ENCODE peak calls at places on chromosomes 12 and 14, in seven cellular contexts. One of them, this sample, is unnamed.
A peak's percentile ranks its signal among the peaks of the same experiment; 100 is the strongest.

GRCh38 chr12:128852026-128852725 is 1.1 kb upstream of the GLT1D1 start:
- DNase-seq in H9: no peak
- DNase-seq in stomach: no peak
- DNase-seq in CD4-positive, alpha-beta T cell: no peak
- DNase-seq in astrocyte: no peak
- DNase-seq in upper lobe of right lung: no peak
- DNase-seq in AG09309: no peak
- DNase-seq in this sample: no peak

GRCh38 chr14:63478024-63478423 is 65.2 kb downstream of the PPP2R5E start:
- DNase-seq in H9: no peak
- DNase-seq in astrocyte: no peak
- DNase-seq in upper lobe of right lung: no peak
- DNase-seq in CD4-positive, alpha-beta T cell: no peak
- DNase-seq in stomach: no peak
- DNase-seq in AG09309: no peak
- DNase-seq in this sample: peak; percentile 64

GRCh38 chr12:49902399-49903350 is 1.0 kb downstream of the FAIM2 start:
- DNase-seq in astrocyte: no peak
- DNase-seq in CD4-positive, alpha-beta T cell: no peak
- DNase-seq in upper lobe of right lung: no peak
- DNase-seq in H9: peak; percentile 92
- DNase-seq in stomach: no peak
- DNase-seq in AG09309: no peak
- DNase-seq in this sample: no peak

GRCh38 chr14:67162390-67162789 is 26.9 kb upstream of the GARIN2 start:
- DNase-seq in astrocyte: no peak
- DNase-seq in CD4-positive, alpha-beta T cell: no peak
- DNase-seq in stomach: no peak
- DNase-seq in upper lobe of right lung: no peak
- DNase-seq in H9: no peak
- DNase-seq in AG09309: no peak
- DNase-seq in this sample: no peak

GRCh38 chr14:58812050-58812690 is 174.4 kb downstream of the DACT1 start:
- DNase-seq in stomach: no peak
- DNase-seq in AG09309: no peak
- DNase-seq in astrocyte: no peak
- DNase-seq in CD4-positive, alpha-beta T cell: no peak
- DNase-seq in H9: no peak
- DNase-seq in upper lobe of right lung: no peak
- DNase-seq in this sample: peak; percentile 33

GRCh38 chr12:25089738-25090137 is 105.2 kb downstream of the DNAI7 start:
- DNase-seq in stomach: peak; percentile 41
- DNase-seq in H9: no peak
- DNase-seq in upper lobe of right lung: no peak
- DNase-seq in AG09309: no peak
- DNase-seq in astrocyte: peak; percentile 10
- DNase-seq in CD4-positive, alpha-beta T cell: no peak
- DNase-seq in this sample: no peak

GRCh38 chr14:101022916-101023435 is 119.5 kb upstream of the RTL1 start:
- DNase-seq in upper lobe of right lung: peak; percentile 21
- DNase-seq in CD4-positive, alpha-beta T cell: no peak
- DNase-seq in AG09309: no peak
- DNase-seq in stomach: peak; percentile 9
- DNase-seq in astrocyte: no peak
- DNase-seq in H9: no peak
- DNase-seq in this sample: no peak

GRCh38 chr12:111298583-111299436 is 70.1 kb downstream of the PHETA1 start:
- DNase-seq in AG09309: no peak
- DNase-seq in stomach: peak; percentile 34
- DNase-seq in upper lobe of right lung: no peak
- DNase-seq in H9: peak; percentile 88
- DNase-seq in CD4-positive, alpha-beta T cell: peak; percentile 36
- DNase-seq in astrocyte: peak; percentile 15
- DNase-seq in this sample: peak; percentile 81

DNA sequence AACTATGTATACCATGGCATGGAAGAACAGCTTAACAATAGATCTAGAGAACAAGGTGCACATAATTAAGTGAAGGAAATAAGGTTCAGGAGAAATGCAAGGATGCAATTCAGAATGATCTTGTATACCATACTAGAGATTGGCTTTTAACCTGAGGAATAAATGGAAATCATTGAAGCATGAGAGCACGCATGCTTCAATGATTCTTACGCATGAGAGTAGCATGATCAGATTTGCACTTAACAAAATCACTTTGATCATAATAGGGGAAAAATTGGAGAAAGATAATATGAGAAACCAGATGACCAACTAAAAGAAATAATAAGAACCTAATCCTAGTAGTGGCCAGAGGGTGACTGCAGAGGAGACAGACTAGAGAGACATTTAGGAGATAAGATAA is 133.3 kb upstream of the FSCB start:
- DNase-seq in stomach: no peak
- DNase-seq in CD4-positive, alpha-beta T cell: no peak
- DNase-seq in upper lobe of right lung: no peak
- DNase-seq in AG09309: no peak
- DNase-seq in astrocyte: no peak
- DNase-seq in H9: no peak
- DNase-seq in this sample: no peak
- TF ChIP-seq CTCF in stomach: no peak
- TF ChIP-seq CTCF in CD4-positive, alpha-beta T cell: no peak
- TF ChIP-seq CTCF in upper lobe of right lung: no peak
- TF ChIP-seq CTCF in AG09309: no peak
- TF ChIP-seq CTCF in astrocyte: no peak
- TF ChIP-seq CTCF in H9: no peak
- TF ChIP-seq CTCF in this sample: no peak

GRCh38 chr12:95623554-95624170 is 72.4 kb upstream of the USP44 start:
- DNase-seq in stomach: peak; percentile 79
- DNase-seq in CD4-positive, alpha-beta T cell: peak; percentile 10
- DNase-seq in upper lobe of right lung: peak; percentile 89
- DNase-seq in AG09309: peak; percentile 90
- DNase-seq in astrocyte: peak; percentile 80
- DNase-seq in H9: peak; percentile 96
- DNase-seq in this sample: peak; percentile 45
- TF ChIP-seq CTCF in stomach: peak; percentile 72
- TF ChIP-seq CTCF in CD4-positive, alpha-beta T cell: no peak
- TF ChIP-seq CTCF in upper lobe of right lung: peak; percentile 63
- TF ChIP-seq CTCF in AG09309: peak; percentile 91
- TF ChIP-seq CTCF in astrocyte: peak; percentile 57
- TF ChIP-seq CTCF in H9: peak; percentile 86
- TF ChIP-seq CTCF in this sample: peak; percentile 75

GRCh38 chr14:104725772-104726548 is 1.9 kb downstream of the ADSS1 start:
- DNase-seq in stomach: no peak
- DNase-seq in CD4-positive, alpha-beta T cell: no peak
- DNase-seq in AG09309: no peak
- DNase-seq in astrocyte: no peak
- DNase-seq in upper lobe of right lung: no peak
- DNase-seq in H9: no peak
- DNase-seq in this sample: no peak

GRCh38 chr14:104723651-104724406 is at the start of gene ADSS1:
- DNase-seq in H9: peak; percentile 69
- DNase-seq in AG09309: no peak
- DNase-seq in astrocyte: no peak
- DNase-seq in stomach: peak; percentile 68
- DNase-seq in upper lobe of right lung: peak; percentile 88
- DNase-seq in CD4-positive, alpha-beta T cell: peak; percentile 50
- DNase-seq in this sample: peak; percentile 96

GRCh38 chr14:104724407-104724980 is 465 bp downstream of the ADSS1 start:
- DNase-seq in upper lobe of right lung: peak; percentile 81
- DNase-seq in astrocyte: no peak
- DNase-seq in stomach: peak; percentile 53
- DNase-seq in AG09309: no peak
- DNase-seq in H9: no peak
- DNase-seq in CD4-positive, alpha-beta T cell: no peak
- DNase-seq in this sample: peak; percentile 47

GRCh38 chr14:104726600-104727451 is 2.8 kb downstream of the ADSS1 start:
- DNase-seq in AG09309: no peak
- DNase-seq in astrocyte: no peak
- DNase-seq in CD4-positive, alpha-beta T cell: no peak
- DNase-seq in H9: no peak
- DNase-seq in stomach: no peak
- DNase-seq in upper lobe of right lung: no peak
- DNase-seq in this sample: no peak

GRCh38 chr14:104724981-104725771 is 1.1 kb downstream of the ADSS1 start:
- DNase-seq in astrocyte: no peak
- DNase-seq in stomach: peak; percentile 45
- DNase-seq in upper lobe of right lung: no peak
- DNase-seq in H9: peak; percentile 82
- DNase-seq in AG09309: no peak
- DNase-seq in CD4-positive, alpha-beta T cell: no peak
- DNase-seq in this sample: no peak
- TF ChIP-seq CTCF in astrocyte: peak; percentile 10
- TF ChIP-seq CTCF in stomach: no peak
- TF ChIP-seq CTCF in upper lobe of right lung: no peak
- TF ChIP-seq CTCF in H9: peak; percentile 54
- TF ChIP-seq CTCF in AG09309: peak; percentile 38
- TF ChIP-seq CTCF in CD4-positive, alpha-beta T cell: no peak
- TF ChIP-seq CTCF in this sample: no peak

DNA sequence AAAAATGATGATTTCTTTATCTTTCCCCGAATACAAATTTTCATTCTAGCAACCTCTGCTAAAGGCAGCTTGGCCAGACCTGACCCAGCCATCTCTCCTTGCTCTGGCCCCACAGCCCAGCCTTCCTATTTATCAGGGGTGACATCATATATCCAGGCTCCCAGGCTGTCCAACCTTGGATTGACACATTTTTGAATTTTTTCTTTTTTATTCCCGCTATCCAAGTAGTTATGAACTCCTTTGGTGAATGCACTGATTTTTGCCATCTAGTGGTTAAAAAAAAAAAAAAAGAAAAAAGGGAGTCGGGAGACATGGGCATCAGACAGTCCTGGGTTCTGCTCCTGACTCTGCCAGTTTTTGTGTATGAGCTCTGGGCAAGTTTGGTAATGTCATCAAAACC is 120.5 kb downstream of the PTPN11 start:
- DNase-seq in upper lobe of right lung: no peak
- DNase-seq in astrocyte: no peak
- DNase-seq in AG09309: no peak
- DNase-seq in CD4-positive, alpha-beta T cell: no peak
- DNase-seq in stomach: no peak
- DNase-seq in H9: no peak
- DNase-seq in this sample: no peak
- TF ChIP-seq CTCF in upper lobe of right lung: no peak
- TF ChIP-seq CTCF in astrocyte: no peak
- TF ChIP-seq CTCF in AG09309: no peak
- TF ChIP-seq CTCF in CD4-positive, alpha-beta T cell: no peak
- TF ChIP-seq CTCF in stomach: no peak
- TF ChIP-seq CTCF in H9: peak; percentile 23
- TF ChIP-seq CTCF in this sample: no peak

GRCh38 chr12:116916714-116917114 is 6.0 kb downstream of the FBXW8 start:
- DNase-seq in AG09309: peak; percentile 58
- DNase-seq in H9: no peak
- DNase-seq in CD4-positive, alpha-beta T cell: peak; percentile 35
- DNase-seq in upper lobe of right lung: peak; percentile 76
- DNase-seq in astrocyte: peak; percentile 87
- DNase-seq in stomach: peak; percentile 37
- DNase-seq in this sample: peak; percentile 23
- TF ChIP-seq CTCF in AG09309: peak; percentile 26
- TF ChIP-seq CTCF in H9: peak; percentile 12
- TF ChIP-seq CTCF in CD4-positive, alpha-beta T cell: no peak
- TF ChIP-seq CTCF in upper lobe of right lung: peak; percentile 15
- TF ChIP-seq CTCF in astrocyte: peak; percentile 8
- TF ChIP-seq CTCF in stomach: no peak
- TF ChIP-seq CTCF in this sample: no peak

GRCh38 chr12:120453060-120453761 is 7.0 kb downstream of the GATC start:
- DNase-seq in astrocyte: no peak
- DNase-seq in upper lobe of right lung: no peak
- DNase-seq in CD4-positive, alpha-beta T cell: no peak
- DNase-seq in stomach: no peak
- DNase-seq in AG09309: no peak
- DNase-seq in H9: no peak
- DNase-seq in this sample: no peak

GRCh38 chr12:120457133-120457532 is 10.9 kb downstream of the GATC start:
- DNase-seq in CD4-positive, alpha-beta T cell: no peak
- DNase-seq in AG09309: no peak
- DNase-seq in astrocyte: no peak
- DNase-seq in stomach: no peak
- DNase-seq in upper lobe of right lung: no peak
- DNase-seq in H9: peak; percentile 65
- DNase-seq in this sample: no peak

GRCh38 chr12:120455302-120455701 is 9.1 kb downstream of the GATC start:
- DNase-seq in AG09309: no peak
- DNase-seq in astrocyte: no peak
- DNase-seq in stomach: no peak
- DNase-seq in H9: no peak
- DNase-seq in CD4-positive, alpha-beta T cell: no peak
- DNase-seq in upper lobe of right lung: no peak
- DNase-seq in this sample: no peak

GRCh38 chr12:120447992-120448391 is 1.7 kb downstream of the GATC start:
- DNase-seq in upper lobe of right lung: no peak
- DNase-seq in stomach: no peak
- DNase-seq in H9: no peak
- DNase-seq in AG09309: no peak
- DNase-seq in astrocyte: no peak
- DNase-seq in CD4-positive, alpha-beta T cell: no peak
- DNase-seq in this sample: no peak

DNA sequence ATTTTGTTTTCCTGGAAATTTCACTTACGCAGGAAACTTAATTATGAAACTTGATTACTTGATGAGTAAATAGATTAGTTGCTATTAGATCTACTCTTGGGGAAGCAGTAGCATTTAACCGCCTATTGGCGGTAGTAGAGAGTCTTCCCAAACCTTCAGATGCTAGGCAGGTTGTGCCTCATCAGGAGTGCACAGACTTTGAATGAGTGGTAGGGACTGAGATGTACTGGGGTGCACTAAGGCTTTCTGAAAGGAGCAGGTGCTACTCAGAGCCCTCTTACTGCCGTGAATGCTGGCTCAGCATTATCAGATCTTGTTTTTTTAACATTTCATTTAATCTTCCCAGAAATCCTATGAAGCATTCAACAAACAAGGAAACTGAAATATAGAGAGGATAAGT is 7.7 kb downstream of the GATC start:
- DNase-seq in AG09309: no peak
- DNase-seq in astrocyte: no peak
- DNase-seq in upper lobe of right lung: no peak
- DNase-seq in H9: no peak
- DNase-seq in CD4-positive, alpha-beta T cell: no peak
- DNase-seq in stomach: no peak
- DNase-seq in this sample: peak; percentile 56
- TF ChIP-seq CTCF in AG09309: peak; percentile 70
- TF ChIP-seq CTCF in astrocyte: peak; percentile 59
- TF ChIP-seq CTCF in upper lobe of right lung: peak; percentile 68
- TF ChIP-seq CTCF in H9: peak; percentile 79
- TF ChIP-seq CTCF in CD4-positive, alpha-beta T cell: peak; percentile 61
- TF ChIP-seq CTCF in stomach: peak; percentile 42
- TF ChIP-seq CTCF in this sample: peak; percentile 65